ENCODE peak calls at places on chromosomes 12 and 14, in seven cellular contexts. Y is HCT116, N is GM23248, W is PC-3, F is MM.1S, K is SK-N-SH, A is OCI-LY7. X is an unnamed sample.

GRCh38 chr14:65095633-65096205 is 6.6 kb downstream of the MAX start:
- DNase-seq in Y (no peak), N (peak), W (no peak), F (no peak), K (no peak), A (no peak), X (no peak)

GRCh38 chr14:72451081-72451972 is 442.6 kb downstream of the DPF3 start:
- DNase-seq in Y (no peak), N (no peak), W (no peak), F (peak), K (no peak), A (no peak), X (peak)

GRCh38 chr12:111022386-111022785 is 102.0 kb upstream of the MYL2 start:
- DNase-seq in Y (no peak), N (no peak), W (no peak), F (no peak), K (no peak), A (no peak), X (no peak)

GRCh38 chr14:104806625-104807465 is 5.9 kb downstream of the ZBTB42 start:
- DNase-seq in Y (no peak), N (no peak), W (no peak), F (no peak), K (no peak), A (no peak), X (no peak)

GRCh38 chr12:13534645-13535398 is 338.3 kb downstream of the EMP1 start:
- DNase-seq in Y (peak), N (peak), W (peak), F (peak), K (peak), A (peak), X (peak)

GRCh38 chr12:45646851-45647581 is 82.5 kb upstream of the ARID2 start:
- DNase-seq in Y (no peak), N (no peak), W (no peak), F (no peak), K (no peak), A (no peak), X (no peak)

GRCh38 chr12:116455540-116456306 is 103.5 kb upstream of the MAP1LC3B2 start:
- DNase-seq in Y (peak), N (peak), W (peak), F (no peak), K (peak), A (no peak), X (peak)

GRCh38 chr12:96986883-96987523 is 79.9 kb downstream of the NEDD1 start:
- DNase-seq in Y (peak), N (peak), W (peak), F (peak), K (peak), A (peak), X (peak)

GRCh38 chr12:85130631-85131030 is 94.5 kb downstream of the LRRIQ1 start:
- DNase-seq in Y (no peak), N (peak), W (no peak), F (no peak), K (no peak), A (no peak), X (no peak)

GRCh38 chr12:22018860-22019259 is 27.2 kb upstream of the CMAS start:
- DNase-seq in Y (no peak), N (peak), W (peak), F (peak), K (no peak), A (no peak), X (no peak)

GRCh38 chr14:55749201-55749812 is 169.3 kb downstream of the KTN1 start:
- DNase-seq in Y (no peak), N (peak), W (peak), F (no peak), K (no peak), A (no peak), X (peak)

GRCh38 chr12:12046401-12046800 is 24.3 kb upstream of the BCL2L14 start:
- DNase-seq in Y (no peak), N (no peak), W (no peak), F (no peak), K (peak), A (no peak), X (no peak)

DNA sequence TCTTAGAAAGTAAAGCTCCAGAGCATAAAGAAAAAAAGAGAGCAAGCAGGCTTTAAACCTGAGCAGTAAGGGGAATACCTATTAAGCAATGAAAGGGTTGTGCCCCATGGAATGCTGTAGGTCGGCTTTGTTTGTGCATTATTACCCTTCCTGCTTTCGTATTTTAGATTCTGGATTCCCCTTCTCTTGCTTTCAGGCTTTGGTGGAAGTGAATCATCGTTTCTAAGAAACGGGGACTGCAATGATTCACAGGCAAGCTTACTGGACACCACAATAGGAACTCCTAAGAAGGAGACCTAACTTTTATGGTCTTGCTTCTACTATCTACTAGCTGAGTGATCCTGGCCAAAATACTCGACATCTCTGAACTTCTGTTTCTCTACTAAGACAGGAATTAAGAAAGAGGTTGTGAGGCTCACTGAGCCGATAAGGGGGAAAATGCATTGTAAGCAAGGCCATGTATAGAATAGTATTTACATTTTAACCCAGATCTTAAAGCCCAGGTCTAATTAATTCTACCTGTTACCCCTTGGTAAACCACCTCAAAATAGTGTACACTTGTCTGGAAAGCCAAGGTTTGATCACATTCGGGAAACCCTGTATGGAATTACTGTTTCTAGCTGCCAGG is 1.2 kb upstream of the BMAL2 start:
- DNase-seq in Y (peak), N (peak), W (peak), F (peak), K (no peak), A (no peak), X (no peak)
- TF ChIP-seq EZH2phosphoT487 in Y (no peak), N (no peak), W (no peak), F (no peak), K (no peak), A (no peak), X (no peak)

GRCh38 chr14:22505751-22506710 is 83.0 kb downstream of the DAD1 start:
- DNase-seq in Y (no peak), N (no peak), W (no peak), F (no peak), K (no peak), A (peak), X (no peak)
- TF ChIP-seq EZH2phosphoT487 in Y (no peak), N (no peak), W (no peak), F (no peak), K (no peak), A (no peak), X (no peak)

DNA sequence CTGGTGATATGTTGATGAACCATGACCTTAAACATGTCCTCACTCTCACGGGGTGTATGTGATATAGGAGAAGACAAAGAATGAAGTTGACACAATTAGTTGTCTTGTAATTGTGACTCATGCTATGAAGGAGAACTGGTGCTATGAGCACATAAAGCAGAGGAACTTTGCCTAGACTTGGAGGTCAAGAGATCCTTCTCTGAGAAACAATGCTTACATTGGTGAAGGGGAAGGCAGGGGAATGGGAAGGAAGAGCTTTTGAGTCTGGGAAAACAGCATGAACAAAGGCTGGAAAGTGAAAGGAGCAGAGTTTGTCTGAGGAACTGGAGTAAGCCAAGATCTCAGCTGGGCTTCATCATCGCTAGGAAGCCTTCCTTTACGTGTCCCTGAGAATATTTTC is 83.2 kb downstream of the MYRFL start:
- DNase-seq in Y (no peak), N (peak), W (no peak), F (no peak), K (no peak), A (no peak), X (no peak)
- TF ChIP-seq EZH2phosphoT487 in Y (no peak), N (no peak), W (no peak), F (no peak), K (no peak), A (no peak), X (no peak)

GRCh38 chr12:80420075-80420474 is 24.0 kb upstream of the PTPRQ start:
- DNase-seq in Y (no peak), N (no peak), W (no peak), F (no peak), K (no peak), A (no peak), X (no peak)

GRCh38 chr12:80419660-80420059 is 24.4 kb upstream of the PTPRQ start:
- DNase-seq in Y (no peak), N (peak), W (no peak), F (no peak), K (no peak), A (no peak), X (no peak)

DNA sequence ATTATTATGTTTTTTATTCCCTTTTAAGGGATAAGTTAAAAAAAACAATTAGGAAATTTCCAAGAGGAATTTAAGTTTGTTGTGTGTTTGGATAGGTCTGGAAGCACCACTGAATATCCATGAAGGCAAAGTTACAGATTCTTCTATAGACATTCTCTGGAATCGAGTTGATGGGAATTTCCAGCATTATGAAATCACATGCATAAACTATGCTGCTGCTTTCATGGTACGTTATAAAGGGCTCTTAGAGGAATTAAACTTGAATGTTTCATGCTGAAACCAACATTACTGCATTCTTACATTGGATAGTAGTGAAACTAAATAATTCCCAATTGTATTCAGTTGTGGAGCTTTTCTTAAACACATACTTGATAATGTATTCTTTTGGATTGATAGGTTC is 21.5 kb upstream of the PTPRQ start:
- DNase-seq in Y (no peak), N (no peak), W (no peak), F (no peak), K (no peak), A (no peak), X (no peak)
- TF ChIP-seq EZH2phosphoT487 in Y (no peak), N (no peak), W (no peak), F (no peak), K (no peak), A (no peak), X (no peak)

GRCh38 chr14:103122578-103123127 is 608 bp upstream of the TNFAIP2 start:
- DNase-seq in Y (no peak), N (peak), W (no peak), F (no peak), K (peak), A (no peak), X (peak)

GRCh38 chr14:103123128-103123633 is at the start of gene TNFAIP2:
- DNase-seq in Y (no peak), N (peak), W (no peak), F (no peak), K (no peak), A (no peak), X (peak)

GRCh38 chr14:103121161-103121845 is 2.0 kb upstream of the TNFAIP2 start:
- DNase-seq in Y (no peak), N (peak), W (no peak), F (no peak), K (no peak), A (no peak), X (no peak)

GRCh38 chr14:103123634-103124500 is 606 bp downstream of the TNFAIP2 start:
- DNase-seq in Y (no peak), N (peak), W (peak), F (no peak), K (no peak), A (no peak), X (peak)

DNA sequence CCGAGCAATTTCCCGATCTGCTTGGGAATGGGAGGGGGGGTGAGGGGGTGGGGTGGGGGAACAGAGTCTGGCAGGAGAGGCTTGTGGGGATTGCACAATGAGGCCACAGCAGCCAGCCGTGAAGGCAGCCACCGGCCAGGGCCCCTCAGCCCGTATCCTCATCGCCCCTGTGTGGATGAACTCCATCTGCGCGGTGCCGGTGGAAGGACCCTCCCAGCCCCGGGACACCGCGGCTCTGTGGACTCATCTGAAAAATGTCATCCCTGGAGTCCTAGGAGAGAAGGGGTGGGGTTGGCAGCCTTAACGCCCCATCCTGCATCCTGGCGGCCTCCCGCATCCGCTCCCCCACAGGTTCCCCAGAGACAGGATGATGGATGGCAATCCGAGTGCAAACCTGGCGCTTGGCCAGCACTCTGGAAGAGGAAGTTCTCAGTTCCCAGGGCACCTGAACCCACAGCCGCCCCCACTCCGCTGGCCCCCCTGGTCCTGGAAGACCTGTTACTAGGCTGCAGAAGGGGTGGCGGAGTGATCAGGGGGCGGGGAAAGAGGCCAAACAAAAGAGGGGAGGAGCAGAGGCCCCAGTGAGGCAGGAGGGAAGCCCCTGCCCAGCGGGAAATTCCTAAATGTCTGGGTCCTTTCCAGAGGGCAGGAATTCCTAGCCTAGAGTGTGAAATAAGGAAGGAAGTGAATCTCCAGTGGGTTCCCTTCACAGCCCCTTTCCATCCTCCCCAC is 1.2 kb upstream of the TNFAIP2 start:
- DNase-seq in Y (no peak), N (peak), W (peak), F (no peak), K (peak), A (no peak), X (peak)
- TF ChIP-seq EZH2phosphoT487 in Y (no peak), N (no peak), W (no peak), F (no peak), K (no peak), A (no peak), X (no peak)

X was measured in neural progenitor cell.